ENCODE peak calls at places on chromosomes 7 and 10, in seven cellular contexts. F is fibroblast of mammary gland; V is NCI-H345; A is NCI-H524 treated with DMSO at 0.1 percent for 48 hours; T is stimulated activated CD4-positive, alpha-beta T cell treated with anti-CD3 and anti-CD28 coated beads, Interleukin-1b, Interleukin-23, amount 100 ng/mL, for 1 hour; Z is brain microvascular endothelial cell; W is AML-193. I is an unnamed sample.

GRCh38 chr10:96288151-96288621 is 16.0 kb upstream of the DNTT start:
- DNase-seq in F (no peak), V (no peak), A (no peak), T (no peak), Z (no peak), W (no peak), I (no peak)

GRCh38 chr10:133012573-133013359 is 70.4 kb upstream of the CFAP46 start:
- DNase-seq in F (no peak), V (no peak), A (no peak), T (no peak), Z (no peak), W (no peak), I (no peak)

GRCh38 chr10:7891634-7892033 is 73.3 kb downstream of the TAF3 start:
- DNase-seq in F (peak), V (no peak), A (no peak), T (no peak), Z (no peak), W (no peak), I (no peak)

GRCh38 chr7:27808626-27809025 is 68.7 kb downstream of the TAX1BP1 start:
- DNase-seq in F (peak), V (no peak), A (no peak), T (no peak), Z (peak), W (no peak), I (peak)

GRCh38 chr7:55550010-55550409 is 22.3 kb downstream of the VOPP1 start:
- DNase-seq in F (no peak), V (peak), A (no peak), T (no peak), Z (no peak), W (no peak), I (no peak)

GRCh38 chr10:36182059-36182654 is 540.1 kb upstream of the FZD8 start:
- DNase-seq in F (peak), V (no peak), A (no peak), T (no peak), Z (no peak), W (no peak), I (no peak)

GRCh38 chr10:106548832-106549231 is 615.7 kb downstream of the SORCS1 start:
- DNase-seq in F (no peak), V (no peak), A (no peak), T (no peak), Z (no peak), W (no peak), I (no peak)

GRCh38 chr10:114172241-114172640 is 1.8 kb downstream of the CCDC186 start:
- DNase-seq in F (peak), V (no peak), A (no peak), T (no peak), Z (no peak), W (no peak), I (no peak)

GRCh38 chr7:29478218-29478617 is 85.4 kb upstream of the PRR15 start:
- DNase-seq in F (no peak), V (no peak), A (no peak), T (no peak), Z (no peak), W (no peak), I (no peak)

GRCh38 chr7:46522354-46522906 is 601.4 kb upstream of the IGFBP3 start:
- DNase-seq in F (no peak), V (no peak), A (no peak), T (no peak), Z (no peak), W (no peak), I (no peak)

GRCh38 chr10:122296363-122297120 is 25.4 kb downstream of the BTBD16 start:
- DNase-seq in F (no peak), V (no peak), A (no peak), T (no peak), Z (no peak), W (no peak), I (no peak)

GRCh38 chr7:40885503-40885902 is 750.7 kb downstream of the SUGCT start:
- DNase-seq in F (peak), V (no peak), A (no peak), T (no peak), Z (peak), W (no peak), I (peak)

GRCh38 chr10:124287791-124288190 is 130.9 kb downstream of the OAT start:
- DNase-seq in F (no peak), V (no peak), A (no peak), T (no peak), Z (no peak), W (no peak), I (no peak)

GRCh38 chr7:94949532-94949931 is 42.1 kb downstream of the PPP1R9A start:
- DNase-seq in F (no peak), V (no peak), A (no peak), T (no peak), Z (no peak), W (no peak), I (no peak)

GRCh38 chr7:101870361-101871062 is 53.1 kb downstream of the CUX1 start:
- DNase-seq in F (no peak), V (peak), A (no peak), T (no peak), Z (no peak), W (no peak), I (peak)

GRCh38 chr7:102860351-102860811 is 52.4 kb upstream of the LRRC17 start:
- DNase-seq in F (peak), V (no peak), A (no peak), T (no peak), Z (peak), W (no peak), I (peak)

GRCh38 chr7:33841658-33842057 is 63.7 kb upstream of the BMPER start:
- DNase-seq in F (peak), V (peak), A (no peak), T (no peak), Z (peak), W (no peak), I (no peak)

GRCh38 chr7:91620827-91621226 is 259.7 kb downstream of the MTERF1 start:
- DNase-seq in F (no peak), V (no peak), A (no peak), T (no peak), Z (no peak), W (no peak), I (no peak)

GRCh38 chr10:106320078-106320477 is 844.4 kb downstream of the SORCS1 start:
- DNase-seq in F (no peak), V (no peak), A (no peak), T (no peak), Z (no peak), W (no peak), I (no peak)

GRCh38 chr7:31203551-31203950 is 137.0 kb downstream of the NEUROD6 start:
- DNase-seq in F (no peak), V (no peak), A (no peak), T (no peak), Z (no peak), W (no peak), I (no peak)

GRCh38 chr7:116906391-116906790 is 44.0 kb downstream of the CAPZA2 start:
- DNase-seq in F (no peak), V (no peak), A (no peak), T (no peak), Z (no peak), W (no peak), I (no peak)

GRCh38 chr7:24125765-24126164 is 158.2 kb upstream of the NPY start:
- DNase-seq in F (no peak), V (no peak), A (no peak), T (no peak), Z (no peak), W (no peak), I (no peak)

GRCh38 chr10:80515941-80516340 is 21.8 kb upstream of the SH2D4B start:
- DNase-seq in F (no peak), V (no peak), A (no peak), T (no peak), Z (no peak), W (no peak), I (no peak)

GRCh38 chr7:39733881-39734571 is 110.7 kb downstream of the RALA start:
- DNase-seq in F (peak), V (peak), A (no peak), T (no peak), Z (peak), W (no peak), I (peak)

GRCh38 chr7:129348023-129348740 is 86.0 kb upstream of the STRIP2 start:
- DNase-seq in F (no peak), V (no peak), A (no peak), T (no peak), Z (no peak), W (no peak), I (no peak)

GRCh38 chr10:478471-479245 is 210.8 kb downstream of the DIP2C start:
- DNase-seq in F (no peak), V (no peak), A (no peak), T (no peak), Z (no peak), W (no peak), I (no peak)

GRCh38 chr10:124143721-124144120 is 50.3 kb upstream of the CHST15 start:
- DNase-seq in F (no peak), V (no peak), A (no peak), T (no peak), Z (no peak), W (no peak), I (no peak)

GRCh38 chr7:18574676-18575075 is 79.1 kb downstream of the HDAC9 start:
- DNase-seq in F (no peak), V (no peak), A (no peak), T (no peak), Z (no peak), W (no peak), I (no peak)

GRCh38 chr7:29274156-29275017 is 79.8 kb downstream of the CHN2 start:
- DNase-seq in F (peak), V (peak), A (no peak), T (no peak), Z (no peak), W (peak), I (peak)

GRCh38 chr7:115911466-115911865 is 119.1 kb downstream of the TFEC start:
- DNase-seq in F (no peak), V (no peak), A (no peak), T (no peak), Z (peak), W (peak), I (peak)

GRCh38 chr7:88314092-88314491 is 7.4 kb upstream of the STEAP4 start:
- DNase-seq in F (no peak), V (no peak), A (no peak), T (no peak), Z (no peak), W (peak), I (no peak)